ENCODE peak calls at places on chromosomes 5 and 9, in four cellular contexts. G is HepG2, X is GM12878, H is K562. E is an unnamed sample.

GRCh38 chr5:10279925-10280720 is 27.6 kb downstream of the CMBL start:
- DNase-seq in G (no peak), X (no peak), H (no peak), E (no peak)

GRCh38 chr9:74570879-74571512 is 73.9 kb downstream of the RORB start:
- DNase-seq in H (peak; percentile 21), X (no peak), G (peak; percentile 15), E (peak; percentile 41)

GRCh38 chr5:87308024-87308423 is 40.3 kb downstream of the RASA1 start:
- DNase-seq in H (no peak), G (no peak), X (peak; percentile 31), E (no peak)

GRCh38 chr9:107872457-107873192 is 383.1 kb upstream of the KLF4 start:
- DNase-seq in X (no peak), G (no peak), H (no peak), E (no peak)

GRCh38 chr5:69295088-69295754 is 37.4 kb downstream of the CCDC125 start:
- DNase-seq in G (no peak), H (peak; percentile 12), X (no peak), E (peak; percentile 25)

GRCh38 chr9:20219437-20219836 is 402.9 kb downstream of the MLLT3 start:
- DNase-seq in X (no peak), G (no peak), H (no peak), E (no peak)

GRCh38 chr9:98057095-98057799 is 715 bp downstream of the NANS start:
- DNase-seq in X (no peak), H (peak; percentile 64), G (peak; percentile 15), E (no peak)

GRCh38 chr9:36029202-36029601 is 7.5 kb upstream of the RECK start:
- DNase-seq in X (no peak), H (no peak), G (no peak), E (no peak)

GRCh38 chr9:37575921-37576721 is at the start of gene FBXO10:
- DNase-seq in H (no peak), X (no peak), G (no peak), E (peak; percentile 91)

GRCh38 chr5:62717211-62717927 is 138.8 kb downstream of the LRRC70 start:
- DNase-seq in G (no peak), X (no peak), H (no peak), E (no peak)

GRCh38 chr9:23342296-23342695 is 483.7 kb downstream of the ELAVL2 start:
- DNase-seq in H (no peak), X (no peak), G (peak; percentile 69), E (no peak)

GRCh38 chr5:10202089-10202753 is 47.5 kb downstream of the ATPSCKMT start:
- DNase-seq in G (no peak), H (no peak), X (no peak), E (no peak)

GRCh38 chr5:416636-416960 is 26.4 kb upstream of the EXOC3 start:
- DNase-seq in X (no peak), G (no peak), H (no peak), E (no peak)

GRCh38 chr5:154118832-154119442 is 71.6 kb upstream of the GALNT10 start:
- DNase-seq in G (no peak), H (no peak), X (no peak), E (no peak)

GRCh38 chr9:4955836-4956235 is 29.2 kb upstream of the JAK2 start:
- DNase-seq in X (no peak), H (no peak), G (no peak), E (no peak)

GRCh38 chr5:14400085-14400484 is 181.5 kb upstream of the OTULINL start:
- DNase-seq in X (no peak), G (no peak), H (no peak), E (peak; percentile 53)

GRCh38 chr5:132265336-132266030 is 8.0 kb downstream of the PDLIM4 start:
- DNase-seq in X (no peak), G (peak; percentile 23), H (no peak), E (peak; percentile 74)

GRCh38 chr9:115157245-115157674 is 39.3 kb upstream of the TNC start:
- DNase-seq in X (no peak), G (no peak), H (no peak), E (no peak)

GRCh38 chr9:20358201-20358600 is 264.1 kb downstream of the MLLT3 start:
- DNase-seq in X (no peak), H (no peak), G (no peak), E (no peak)

GRCh38 chr9:92716557-92716956 is 46.6 kb upstream of the IPPK start:
- DNase-seq in X (no peak), G (peak; percentile 47), H (peak; percentile 70), E (peak; percentile 90)

GRCh38 chr5:135355182-135355581 is 43.8 kb downstream of the MACROH2A1 start:
- DNase-seq in H (no peak), G (no peak), X (no peak), E (no peak)

GRCh38 chr9:137112564-137113384 is 1.8 kb downstream of the DPP7 start:
- DNase-seq in G (no peak), H (no peak), X (no peak), E (no peak)

GRCh38 chr5:154273963-154274827 is 83.7 kb downstream of the GALNT10 start:
- DNase-seq in H (no peak), X (no peak), G (no peak), E (no peak)

GRCh38 chr5:90866333-90866732 is 307.7 kb downstream of the ADGRV1 start:
- DNase-seq in X (no peak), G (peak; percentile 40), H (peak; percentile 18), E (peak; percentile 48)

GRCh38 chr5:113265190-113265589 is 169.6 kb downstream of the TSSK1B start:
- DNase-seq in G (no peak), X (no peak), H (no peak), E (no peak)

GRCh38 chr9:99693888-99694287 is 127.8 kb upstream of the NR4A3 start:
- DNase-seq in G (no peak), H (no peak), X (no peak), E (no peak)

GRCh38 chr5:125870271-125870670 is 552.9 kb upstream of the GRAMD2B start:
- DNase-seq in X (no peak), H (no peak), G (no peak), E (peak; percentile 55)

GRCh38 chr5:59061377-59061776 is 478.5 kb downstream of the RAB3C start:
- DNase-seq in H (no peak), G (peak; percentile 73), X (no peak), E (no peak)

GRCh38 chr9:116495725-116496124 is 191.4 kb upstream of the TRIM32 start:
- DNase-seq in X (no peak), G (no peak), H (no peak), E (no peak)

GRCh38 chr9:122032346-122032745 is 60.8 kb downstream of the TTLL11 start:
- DNase-seq in H (no peak), X (no peak), G (no peak), E (no peak)
- TF ChIP-seq SMC3 in H (no peak), X (no peak), G (no peak), E (no peak)

DNA sequence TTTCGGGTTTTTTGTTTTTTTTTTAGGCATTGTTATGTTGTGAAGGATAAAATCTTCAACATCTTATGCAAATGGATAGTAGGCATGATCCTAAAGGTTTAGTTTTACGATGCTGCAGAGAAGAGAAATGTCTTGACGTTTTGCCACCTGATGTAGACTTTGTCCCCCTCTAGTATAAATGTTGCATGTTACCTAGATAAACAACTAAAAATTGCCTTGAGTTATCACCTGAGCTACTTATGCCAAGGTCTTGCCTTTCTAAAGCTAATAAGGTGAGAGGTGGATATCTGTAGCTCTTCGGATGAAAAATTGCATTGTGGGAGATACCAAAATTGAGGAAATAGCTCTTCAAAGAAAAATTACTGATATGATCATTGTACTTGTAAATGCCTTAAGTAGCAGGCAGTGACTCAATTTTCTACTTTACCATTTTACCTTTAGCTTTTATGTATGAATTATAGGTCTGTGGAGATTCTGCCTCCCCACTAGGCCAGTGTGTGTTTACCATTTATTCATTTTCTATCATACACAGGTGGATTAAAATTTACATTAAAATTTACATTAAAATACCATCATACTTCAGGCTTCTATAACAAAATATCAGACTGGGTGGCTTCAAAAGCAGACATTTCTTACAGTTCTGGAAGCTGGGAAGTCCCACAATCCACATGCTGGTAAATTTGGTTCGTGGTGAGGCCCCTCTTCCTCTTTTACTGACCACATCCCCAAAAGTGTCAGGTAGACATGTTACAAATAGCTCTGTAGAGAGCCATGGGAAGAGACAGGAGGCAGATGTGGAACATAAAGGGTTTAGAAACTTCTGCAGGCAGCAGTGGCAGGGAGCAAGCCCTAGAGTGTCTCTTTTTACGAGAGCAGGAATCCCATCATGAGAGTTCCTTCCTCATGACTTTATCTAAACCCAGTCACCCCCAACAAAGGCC is 100.7 kb upstream of the ERBIN start:
- DNase-seq in G (no peak), X (peak; percentile 77), H (no peak), E (no peak)
- TF ChIP-seq NFIC in G (no peak), X (peak; percentile 95), H (no peak), E (no peak)

DNA sequence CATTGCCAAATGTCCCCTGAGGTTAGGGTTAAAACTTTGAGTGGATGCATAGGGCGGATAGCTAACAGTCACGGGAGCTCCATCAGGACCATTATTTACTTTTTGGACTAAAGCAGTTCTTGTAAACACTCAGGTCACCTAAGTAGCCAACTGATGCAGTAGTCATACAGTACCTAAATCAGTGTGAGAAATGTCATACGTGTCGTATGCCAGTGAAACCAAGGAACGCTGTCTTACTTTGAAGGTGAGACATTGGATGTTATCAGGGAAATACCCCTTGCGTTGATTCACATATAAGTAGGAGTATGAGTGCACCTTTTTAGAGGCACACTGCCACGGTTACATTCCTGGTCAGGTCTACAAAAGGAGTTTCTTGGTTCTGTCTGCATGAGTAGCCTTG is 101.9 kb downstream of the LNPEP start:
- DNase-seq in X (no peak), H (no peak), G (no peak), E (no peak)
- TF ChIP-seq SMC3 in X (no peak), H (no peak), G (no peak), E (no peak)

GRCh38 chr9:131043646-131044045 is 34.7 kb downstream of the LAMC3 start:
- DNase-seq in H (no peak), G (no peak), X (no peak), E (no peak)

GRCh38 chr9:131045300-131046092 is 36.5 kb downstream of the LAMC3 start:
- DNase-seq in X (no peak), G (no peak), H (peak; percentile 71), E (no peak)

GRCh38 chr9:131043097-131043496 is 34.1 kb downstream of the LAMC3 start:
- DNase-seq in G (no peak), H (no peak), X (no peak), E (no peak)

GRCh38 chr9:131039129-131039954 is 30.4 kb downstream of the LAMC3 start:
- DNase-seq in H (no peak), G (no peak), X (no peak), E (no peak)

DNA sequence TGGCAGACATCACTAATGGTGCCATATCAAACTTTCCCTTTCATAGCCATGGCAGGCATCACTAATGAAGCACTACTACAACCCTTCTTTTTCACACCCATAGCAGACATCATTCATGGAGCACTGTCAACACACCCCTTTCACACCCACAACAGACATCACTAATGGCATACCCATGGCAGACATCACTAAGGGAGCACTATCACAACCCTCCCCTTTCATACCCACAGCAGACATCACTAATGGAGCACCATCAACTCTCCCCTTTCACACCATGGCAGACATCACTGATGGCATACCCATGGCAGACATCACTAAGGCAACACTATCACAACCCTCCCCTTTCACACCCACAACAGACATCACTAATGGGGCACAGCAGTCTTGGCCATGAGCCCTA is 33.7 kb downstream of the LAMC3 start:
- DNase-seq in H (no peak), X (no peak), G (no peak), E (no peak)
- TF ChIP-seq NFIC in H (no peak), X (no peak), G (no peak), E (no peak)

GRCh38 chr9:17462869-17463464 is 115.9 kb upstream of the SH3GL2 start:
- DNase-seq in H (peak; percentile 48), X (no peak), G (peak; percentile 31), E (peak; percentile 24)
- TF ChIP-seq SMC3 in H (no peak), X (peak; percentile 59), G (peak; percentile 37), E (peak; percentile 80)

GRCh38 chr9:131676431-131676972 is 63.4 kb downstream of the RAPGEF1 start:
- DNase-seq in G (no peak), H (no peak), X (peak; percentile 51), E (no peak)
- TF ChIP-seq NFIC in G (no peak), H (no peak), X (no peak), E (peak; percentile 61)

GRCh38 chr5:74575741-74576538 is 64.6 kb downstream of the ENC1 start:
- DNase-seq in X (no peak), H (no peak), G (no peak), E (no peak)
- TF ChIP-seq SMC3 in X (no peak), H (no peak), G (no peak), E (no peak)